ENCODE peak calls at places on chromosomes 5 and 9, in ten cellular contexts. One of them, this sample, is unnamed.

GRCh38 chr5:65482280-65482726 is 583 bp upstream of the ADAMTS6 start:
- DNase-seq in uterus: no peak
- DNase-seq in A549: no peak
- DNase-seq in endothelial cell: no peak
- DNase-seq in omental fat pad: no peak
- DNase-seq in ovary: no peak
- DNase-seq in tibial artery: no peak
- DNase-seq in transverse colon: no peak
- DNase-seq in OCI-LY7: peak; percentile 28
- DNase-seq in HFFc6: peak; percentile 18
- DNase-seq in this sample: no peak

GRCh38 chr5:67287795-67288194 is 91.2 kb upstream of the CD180 start:
- DNase-seq in uterus: no peak
- DNase-seq in A549: no peak
- DNase-seq in endothelial cell: no peak
- DNase-seq in omental fat pad: no peak
- DNase-seq in ovary: no peak
- DNase-seq in tibial artery: no peak
- DNase-seq in transverse colon: no peak
- DNase-seq in OCI-LY7: no peak
- DNase-seq in HFFc6: peak; percentile 59
- DNase-seq in this sample: no peak

GRCh38 chr5:35188041-35188457 is 42.2 kb downstream of the PRLR start:
- DNase-seq in uterus: no peak
- DNase-seq in A549: no peak
- DNase-seq in endothelial cell: no peak
- DNase-seq in omental fat pad: no peak
- DNase-seq in ovary: no peak
- DNase-seq in tibial artery: no peak
- DNase-seq in transverse colon: peak; percentile 26
- DNase-seq in OCI-LY7: no peak
- DNase-seq in HFFc6: no peak
- DNase-seq in this sample: no peak

GRCh38 chr5:63596254-63596653 is 366.0 kb downstream of the HTR1A start:
- DNase-seq in uterus: no peak
- DNase-seq in A549: no peak
- DNase-seq in endothelial cell: no peak
- DNase-seq in omental fat pad: no peak
- DNase-seq in ovary: no peak
- DNase-seq in tibial artery: no peak
- DNase-seq in transverse colon: no peak
- DNase-seq in OCI-LY7: no peak
- DNase-seq in HFFc6: no peak
- DNase-seq in this sample: no peak

GRCh38 chr5:61625682-61626620 is 293.9 kb downstream of the ZSWIM6 start:
- DNase-seq in uterus: peak; percentile 48
- DNase-seq in A549: peak; percentile 68
- DNase-seq in endothelial cell: peak; percentile 70
- DNase-seq in omental fat pad: no peak
- DNase-seq in ovary: peak; percentile 78
- DNase-seq in tibial artery: peak; percentile 87
- DNase-seq in transverse colon: peak; percentile 83
- DNase-seq in OCI-LY7: no peak
- DNase-seq in HFFc6: no peak
- DNase-seq in this sample: peak; percentile 75

GRCh38 chr5:106258591-106259125 is 1412.1 kb downstream of the EFNA5 start:
- DNase-seq in uterus: no peak
- DNase-seq in A549: peak; percentile 2
- DNase-seq in endothelial cell: no peak
- DNase-seq in omental fat pad: no peak
- DNase-seq in ovary: no peak
- DNase-seq in tibial artery: no peak
- DNase-seq in transverse colon: no peak
- DNase-seq in OCI-LY7: no peak
- DNase-seq in HFFc6: no peak
- DNase-seq in this sample: no peak

GRCh38 chr5:172498431-172499129 is 44.3 kb upstream of the SH3PXD2B start:
- DNase-seq in uterus: no peak
- DNase-seq in A549: no peak
- DNase-seq in endothelial cell: no peak
- DNase-seq in omental fat pad: no peak
- DNase-seq in ovary: no peak
- DNase-seq in tibial artery: peak; percentile 47
- DNase-seq in transverse colon: no peak
- DNase-seq in OCI-LY7: no peak
- DNase-seq in HFFc6: no peak
- DNase-seq in this sample: no peak

GRCh38 chr9:96478829-96479371 is 28.9 kb downstream of the HABP4 start:
- DNase-seq in uterus: no peak
- DNase-seq in A549: no peak
- DNase-seq in endothelial cell: no peak
- DNase-seq in omental fat pad: no peak
- DNase-seq in ovary: no peak
- DNase-seq in tibial artery: no peak
- DNase-seq in transverse colon: no peak
- DNase-seq in OCI-LY7: no peak
- DNase-seq in HFFc6: peak; percentile 15
- DNase-seq in this sample: no peak

GRCh38 chr5:167671176-167671575 is 620.3 kb upstream of the WWC1 start:
- DNase-seq in uterus: no peak
- DNase-seq in A549: no peak
- DNase-seq in endothelial cell: no peak
- DNase-seq in omental fat pad: no peak
- DNase-seq in ovary: no peak
- DNase-seq in tibial artery: no peak
- DNase-seq in transverse colon: no peak
- DNase-seq in OCI-LY7: no peak
- DNase-seq in HFFc6: peak; percentile 67
- DNase-seq in this sample: no peak

GRCh38 chr5:168260353-168261211 is 30.9 kb upstream of the WWC1 start:
- DNase-seq in uterus: no peak
- DNase-seq in A549: no peak
- DNase-seq in endothelial cell: no peak
- DNase-seq in omental fat pad: no peak
- DNase-seq in ovary: no peak
- DNase-seq in tibial artery: no peak
- DNase-seq in transverse colon: peak; percentile 20
- DNase-seq in OCI-LY7: no peak
- DNase-seq in HFFc6: no peak
- DNase-seq in this sample: no peak

GRCh38 chr5:36894950-36895349 is 18.4 kb downstream of the NIPBL start:
- DNase-seq in uterus: no peak
- DNase-seq in A549: no peak
- DNase-seq in endothelial cell: no peak
- DNase-seq in omental fat pad: no peak
- DNase-seq in ovary: no peak
- DNase-seq in tibial artery: no peak
- DNase-seq in transverse colon: no peak
- DNase-seq in OCI-LY7: no peak
- DNase-seq in HFFc6: no peak
- DNase-seq in this sample: no peak

GRCh38 chr9:15377625-15378252 is 44.9 kb upstream of the SNAPC3 start:
- DNase-seq in uterus: no peak
- DNase-seq in A549: no peak
- DNase-seq in endothelial cell: no peak
- DNase-seq in omental fat pad: no peak
- DNase-seq in ovary: no peak
- DNase-seq in tibial artery: no peak
- DNase-seq in transverse colon: no peak
- DNase-seq in OCI-LY7: no peak
- DNase-seq in HFFc6: no peak
- DNase-seq in this sample: no peak

DNA sequence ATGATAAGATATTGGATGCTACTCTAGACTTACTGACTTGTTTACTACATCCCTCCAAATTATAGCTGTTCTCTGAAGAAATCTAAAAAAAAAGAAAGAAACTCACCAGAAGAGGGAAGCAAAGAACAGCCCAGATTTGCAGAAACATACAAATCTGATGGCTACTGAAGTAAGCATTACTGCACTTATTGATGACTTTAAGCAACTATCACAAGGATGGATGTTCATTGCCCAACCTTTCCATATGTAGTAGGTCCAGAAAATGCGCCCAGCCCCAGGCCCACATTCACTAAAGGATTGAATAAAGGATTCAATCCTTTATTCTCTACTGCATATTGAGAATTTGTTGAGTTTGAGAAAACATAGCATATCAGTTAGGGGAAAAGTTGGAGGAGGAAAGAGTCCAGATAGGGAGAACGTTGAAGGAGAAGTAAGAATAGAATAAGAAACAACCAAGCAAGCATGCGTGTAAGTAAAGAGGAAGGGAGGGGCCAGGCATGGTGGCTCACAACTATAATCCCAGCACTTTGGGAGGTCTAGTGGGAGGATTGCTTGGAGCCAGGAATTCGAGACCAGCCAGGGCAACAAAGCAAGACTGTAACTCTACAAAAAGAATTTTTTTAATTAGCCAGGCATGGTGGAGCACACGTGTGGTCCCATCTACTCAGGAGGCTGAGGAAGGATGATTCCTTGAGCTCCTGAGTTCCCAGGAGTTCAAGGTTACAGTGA is 33.8 kb upstream of the DTWD2 start:
- DNase-seq in uterus: no peak
- DNase-seq in A549: peak; percentile 18
- DNase-seq in endothelial cell: no peak
- DNase-seq in omental fat pad: no peak
- DNase-seq in ovary: no peak
- DNase-seq in tibial artery: no peak
- DNase-seq in transverse colon: no peak
- DNase-seq in OCI-LY7: peak; percentile 79
- DNase-seq in HFFc6: peak; percentile 20
- DNase-seq in this sample: no peak
- TF ChIP-seq CTCF in uterus: peak; percentile 35
- TF ChIP-seq CTCF in A549: peak; percentile 71
- TF ChIP-seq CTCF in endothelial cell: no peak
- TF ChIP-seq CTCF in omental fat pad: no peak
- TF ChIP-seq CTCF in ovary: no peak
- TF ChIP-seq CTCF in tibial artery: peak; percentile 43
- TF ChIP-seq CTCF in transverse colon: peak; percentile 38
- TF ChIP-seq CTCF in OCI-LY7: peak; percentile 94
- TF ChIP-seq CTCF in HFFc6: peak; percentile 78
- TF ChIP-seq CTCF in this sample: peak; percentile 20

GRCh38 chr5:20340123-20340522 is 352.1 kb upstream of the CDH18 start:
- DNase-seq in uterus: no peak
- DNase-seq in A549: no peak
- DNase-seq in endothelial cell: no peak
- DNase-seq in omental fat pad: no peak
- DNase-seq in ovary: no peak
- DNase-seq in tibial artery: no peak
- DNase-seq in transverse colon: no peak
- DNase-seq in OCI-LY7: no peak
- DNase-seq in HFFc6: no peak
- DNase-seq in this sample: no peak
- TF ChIP-seq CTCF in uterus: no peak
- TF ChIP-seq CTCF in A549: no peak
- TF ChIP-seq CTCF in endothelial cell: no peak
- TF ChIP-seq CTCF in omental fat pad: no peak
- TF ChIP-seq CTCF in ovary: no peak
- TF ChIP-seq CTCF in tibial artery: no peak
- TF ChIP-seq CTCF in transverse colon: no peak
- TF ChIP-seq CTCF in OCI-LY7: no peak
- TF ChIP-seq CTCF in HFFc6: no peak
- TF ChIP-seq CTCF in this sample: no peak

GRCh38 chr9:136784249-136784996 is 6.7 kb upstream of the TMEM141 start:
- DNase-seq in uterus: no peak
- DNase-seq in A549: peak; percentile 51
- DNase-seq in endothelial cell: no peak
- DNase-seq in omental fat pad: no peak
- DNase-seq in ovary: no peak
- DNase-seq in tibial artery: no peak
- DNase-seq in transverse colon: no peak
- DNase-seq in OCI-LY7: peak; percentile 59
- DNase-seq in HFFc6: peak; percentile 23
- DNase-seq in this sample: no peak

GRCh38 chr9:136777359-136777758 is 13.0 kb upstream of the LCN15 start:
- DNase-seq in uterus: no peak
- DNase-seq in A549: no peak
- DNase-seq in endothelial cell: no peak
- DNase-seq in omental fat pad: no peak
- DNase-seq in ovary: no peak
- DNase-seq in tibial artery: no peak
- DNase-seq in transverse colon: peak; percentile 74
- DNase-seq in OCI-LY7: no peak
- DNase-seq in HFFc6: no peak
- DNase-seq in this sample: no peak

GRCh38 chr9:136776947-136777346 is 12.6 kb upstream of the LCN15 start:
- DNase-seq in uterus: no peak
- DNase-seq in A549: no peak
- DNase-seq in endothelial cell: no peak
- DNase-seq in omental fat pad: no peak
- DNase-seq in ovary: no peak
- DNase-seq in tibial artery: no peak
- DNase-seq in transverse colon: no peak
- DNase-seq in OCI-LY7: no peak
- DNase-seq in HFFc6: no peak
- DNase-seq in this sample: no peak

GRCh38 chr9:136782452-136782851 is 8.7 kb upstream of the TMEM141 start:
- DNase-seq in uterus: no peak
- DNase-seq in A549: no peak
- DNase-seq in endothelial cell: no peak
- DNase-seq in omental fat pad: no peak
- DNase-seq in ovary: no peak
- DNase-seq in tibial artery: no peak
- DNase-seq in transverse colon: no peak
- DNase-seq in OCI-LY7: no peak
- DNase-seq in HFFc6: no peak
- DNase-seq in this sample: no peak

GRCh38 chr9:136779808-136780207 is 11.3 kb upstream of the TMEM141 start:
- DNase-seq in uterus: no peak
- DNase-seq in A549: no peak
- DNase-seq in endothelial cell: no peak
- DNase-seq in omental fat pad: no peak
- DNase-seq in ovary: no peak
- DNase-seq in tibial artery: no peak
- DNase-seq in transverse colon: no peak
- DNase-seq in OCI-LY7: no peak
- DNase-seq in HFFc6: no peak
- DNase-seq in this sample: no peak
- TF ChIP-seq CTCF in uterus: no peak
- TF ChIP-seq CTCF in A549: no peak
- TF ChIP-seq CTCF in endothelial cell: no peak
- TF ChIP-seq CTCF in omental fat pad: no peak
- TF ChIP-seq CTCF in ovary: no peak
- TF ChIP-seq CTCF in tibial artery: no peak
- TF ChIP-seq CTCF in transverse colon: no peak
- TF ChIP-seq CTCF in OCI-LY7: no peak
- TF ChIP-seq CTCF in HFFc6: peak; percentile 31
- TF ChIP-seq CTCF in this sample: no peak

DNA sequence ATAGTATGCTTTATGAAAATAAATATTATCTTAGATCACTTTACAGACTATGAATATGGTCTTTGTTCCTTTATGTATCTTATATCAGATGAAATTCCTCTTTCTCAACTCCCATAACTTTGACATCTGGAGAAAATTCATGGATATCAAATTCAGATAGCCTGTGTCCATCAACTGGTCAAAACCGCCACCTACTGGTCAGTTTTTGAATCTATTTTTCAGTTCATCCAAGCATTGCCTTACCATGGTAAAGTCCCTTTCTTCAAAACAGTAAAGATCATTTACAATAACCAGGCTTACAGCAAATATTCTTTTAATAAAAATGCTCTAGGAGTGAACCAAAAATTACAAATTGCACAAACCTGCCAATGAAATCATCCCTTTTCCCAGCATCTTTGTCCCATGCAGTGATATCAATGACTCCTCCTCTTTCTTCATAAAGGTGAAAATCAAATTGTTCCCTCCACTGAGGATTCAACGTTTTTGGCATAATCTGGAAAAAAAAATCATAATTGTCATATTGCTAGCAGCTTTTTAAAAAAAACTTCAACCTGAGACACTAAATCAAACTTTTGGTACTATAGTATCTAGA is 290.5 kb downstream of the SLF1 start:
- DNase-seq in uterus: no peak
- DNase-seq in A549: peak; percentile 28
- DNase-seq in endothelial cell: peak; percentile 26
- DNase-seq in omental fat pad: no peak
- DNase-seq in ovary: no peak
- DNase-seq in tibial artery: no peak
- DNase-seq in transverse colon: no peak
- DNase-seq in OCI-LY7: peak; percentile 37
- DNase-seq in HFFc6: peak; percentile 37
- DNase-seq in this sample: peak; percentile 18
- TF ChIP-seq CTCF in uterus: peak; percentile 42
- TF ChIP-seq CTCF in A549: peak; percentile 79
- TF ChIP-seq CTCF in endothelial cell: peak; percentile 89
- TF ChIP-seq CTCF in omental fat pad: no peak
- TF ChIP-seq CTCF in ovary: peak; percentile 9
- TF ChIP-seq CTCF in tibial artery: peak; percentile 23
- TF ChIP-seq CTCF in transverse colon: peak; percentile 26
- TF ChIP-seq CTCF in OCI-LY7: peak; percentile 86
- TF ChIP-seq CTCF in HFFc6: peak; percentile 92
- TF ChIP-seq CTCF in this sample: peak; percentile 70

This sample was measured in nephron progenitor cell.